ENCODE peak calls at places on chromosomes 16 and 17, in five cellular contexts. U is uterus, R is HepG2, Y is GM12865, D is IMR-90. F is an unnamed sample.
A peak's percentile ranks its signal among the peaks of the same experiment; 100 is the strongest.

GRCh38 chr17:82642022-82642421 is 6.2 kb downstream of the WDR45B start:
- DNase-seq in Y (no peak), D (no peak), U (no peak), R (no peak), F (no peak)

GRCh38 chr17:49777577-49777976 is 10.9 kb upstream of the KAT7 start:
- DNase-seq in R (no peak), Y (no peak), D (no peak), U (no peak), F (no peak)

GRCh38 chr17:27488263-27488662 is 32.0 kb downstream of the KSR1 start:
- DNase-seq in D (no peak), R (no peak), U (no peak), Y (no peak), F (no peak)

GRCh38 chr16:67425581-67425980 is 5.3 kb upstream of the HSD11B2 start:
- DNase-seq in D (no peak), Y (no peak), R (no peak), U (no peak), F (no peak)

GRCh38 chr17:43676471-43676870 is 14.7 kb upstream of the MEOX1 start:
- DNase-seq in Y (no peak), D (no peak), R (peak; percentile 25), U (no peak), F (no peak)

GRCh38 chr16:89183975-89184684 is 12.6 kb downstream of the CDH15 start:
- DNase-seq in U (no peak), R (no peak), Y (no peak), D (no peak), F (no peak)

GRCh38 chr16:8634991-8635736 is 13.7 kb downstream of the METTL22 start:
- DNase-seq in D (peak; percentile 28), U (no peak), R (peak; percentile 66), Y (no peak), F (peak; percentile 15)

GRCh38 chr17:80069886-80070177 is 31.5 kb upstream of the GAA start:
- DNase-seq in Y (no peak), D (no peak), R (no peak), U (peak; percentile 51), F (no peak)

GRCh38 chr16:30628628-30629342 is 18.6 kb upstream of the ZNF689 start:
- DNase-seq in D (peak; percentile 68), Y (peak; percentile 85), U (peak; percentile 81), R (peak; percentile 81), F (peak; percentile 81)

GRCh38 chr17:47831934-47832327 is 461 bp downstream of the LRRC46 start:
- DNase-seq in D (no peak), R (no peak), U (no peak), Y (no peak), F (no peak)

GRCh38 chr17:35254107-35254802 is 11.4 kb downstream of the SLFN5 start:
- DNase-seq in Y (no peak), U (peak; percentile 84), R (peak; percentile 56), D (peak; percentile 97), F (no peak)

GRCh38 chr17:32656851-32657250 is 170.1 kb downstream of the CDK5R1 start:
- DNase-seq in Y (no peak), D (no peak), R (no peak), U (no peak), F (no peak)

GRCh38 chr16:22948603-22949368 is 134.8 kb downstream of the HS3ST2 start:
- DNase-seq in R (peak; percentile 82), Y (peak; percentile 62), D (peak; percentile 34), U (peak; percentile 63), F (peak; percentile 67)
- H3K4me3 ChIP-seq in R (no peak overlapping the region), Y (no peak overlapping the region), D (no peak overlapping the region), U (no peak overlapping the region), F (no peak overlapping the region)

GRCh38 chr16:79621027-79621426 is 20.5 kb upstream of the MAF start:
- DNase-seq in U (no peak), R (no peak), D (no peak), Y (no peak), F (no peak)
- H3K4me3 ChIP-seq in U (no peak overlapping the region), R (no peak overlapping the region), D (no peak overlapping the region), Y (no peak overlapping the region), F (no peak overlapping the region)

GRCh38 chr16:11499295-11500089 is 87.2 kb downstream of the LITAF start:
- DNase-seq in Y (no peak), D (no peak), R (no peak), U (no peak), F (no peak)

GRCh38 chr16:11502239-11502638 is 84.5 kb downstream of the LITAF start:
- DNase-seq in Y (no peak), R (no peak), D (no peak), U (no peak), F (no peak)

GRCh38 chr16:11498683-11499082 is 88.0 kb downstream of the LITAF start:
- DNase-seq in D (no peak), U (no peak), R (no peak), Y (no peak), F (no peak)

GRCh38 chr16:11501583-11502138 is 85.1 kb downstream of the LITAF start:
- DNase-seq in Y (no peak), D (no peak), U (no peak), R (no peak), F (no peak)

GRCh38 chr16:11500720-11501346 is 85.9 kb downstream of the LITAF start:
- DNase-seq in Y (no peak), D (no peak), R (no peak), U (no peak), F (no peak)
- H3K4me3 ChIP-seq in Y (no peak overlapping the region), D (no peak overlapping the region), R (no peak overlapping the region), U (no peak overlapping the region), F (no peak overlapping the region)

DNA sequence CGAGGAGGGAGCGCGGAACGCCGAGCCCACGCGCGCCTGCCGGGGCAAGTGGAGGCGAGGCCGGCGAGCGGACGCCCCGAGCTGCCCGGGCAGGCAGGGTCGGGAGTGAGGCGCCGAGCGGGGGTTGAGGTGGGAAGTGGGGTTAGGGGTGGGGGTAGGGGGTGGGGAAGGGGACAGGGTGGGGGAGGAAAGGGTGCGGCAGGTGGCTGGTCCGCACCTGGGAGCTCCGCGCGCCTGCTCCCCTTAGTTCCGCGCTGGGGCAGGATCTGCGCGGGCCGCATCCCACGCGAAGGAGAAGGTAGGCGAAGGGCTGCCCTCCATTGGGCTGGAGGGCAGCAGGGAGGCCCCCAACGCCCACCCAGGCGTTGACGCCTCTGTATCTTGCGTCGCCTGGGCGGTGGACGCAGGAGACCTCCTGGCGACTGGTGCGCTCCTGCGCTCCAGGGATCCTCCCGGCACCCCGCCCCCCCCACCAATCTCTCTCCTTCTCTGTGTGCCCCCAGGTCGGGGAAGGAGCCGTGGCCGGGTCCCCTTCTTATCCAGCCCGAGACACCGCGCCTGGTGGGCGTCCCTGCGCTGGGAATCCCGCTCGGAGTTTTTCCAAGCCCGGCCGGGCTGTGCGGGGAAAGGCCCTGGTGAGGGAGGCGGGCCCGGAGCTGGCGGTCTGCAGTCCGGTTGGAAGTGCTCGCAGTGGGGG is 51.3 kb upstream of the AMZ2 start:
- DNase-seq in D (no peak), Y (no peak), U (no peak), R (no peak), F (no peak)
- H3K4me3 ChIP-seq in D (no peak overlapping the region), Y (peak overlapping the region; percentile 24), U (peak overlapping the region; percentile 0), R (peak overlapping the region; percentile 57), F (peak overlapping the region; percentile 30)

GRCh38 chr17:29180788-29181160 is 576 bp upstream of the MYO18A start:
- DNase-seq in U (no peak), Y (no peak), R (no peak), D (no peak), F (no peak)
- H3K4me3 ChIP-seq in U (peak overlapping the region; percentile 53), Y (no peak overlapping the region), R (peak overlapping the region; percentile 88), D (peak overlapping the region; percentile 79), F (no peak overlapping the region)

GRCh38 chr16:49876716-49877129 is 20.8 kb upstream of the ZNF423 start:
- DNase-seq in D (no peak), Y (peak; percentile 44), U (peak; percentile 46), R (no peak), F (peak; percentile 68)
- H3K4me3 ChIP-seq in D (no peak overlapping the region), Y (no peak overlapping the region), U (peak overlapping the region; percentile 7), R (no peak overlapping the region), F (no peak overlapping the region)

GRCh38 chr17:42518755-42519545 is 17.1 kb upstream of the NAGLU start:
- DNase-seq in R (peak; percentile 63), Y (no peak), U (peak; percentile 75), D (no peak), F (no peak)
- H3K4me3 ChIP-seq in R (no peak overlapping the region), Y (no peak overlapping the region), U (no peak overlapping the region), D (no peak overlapping the region), F (no peak overlapping the region)

DNA sequence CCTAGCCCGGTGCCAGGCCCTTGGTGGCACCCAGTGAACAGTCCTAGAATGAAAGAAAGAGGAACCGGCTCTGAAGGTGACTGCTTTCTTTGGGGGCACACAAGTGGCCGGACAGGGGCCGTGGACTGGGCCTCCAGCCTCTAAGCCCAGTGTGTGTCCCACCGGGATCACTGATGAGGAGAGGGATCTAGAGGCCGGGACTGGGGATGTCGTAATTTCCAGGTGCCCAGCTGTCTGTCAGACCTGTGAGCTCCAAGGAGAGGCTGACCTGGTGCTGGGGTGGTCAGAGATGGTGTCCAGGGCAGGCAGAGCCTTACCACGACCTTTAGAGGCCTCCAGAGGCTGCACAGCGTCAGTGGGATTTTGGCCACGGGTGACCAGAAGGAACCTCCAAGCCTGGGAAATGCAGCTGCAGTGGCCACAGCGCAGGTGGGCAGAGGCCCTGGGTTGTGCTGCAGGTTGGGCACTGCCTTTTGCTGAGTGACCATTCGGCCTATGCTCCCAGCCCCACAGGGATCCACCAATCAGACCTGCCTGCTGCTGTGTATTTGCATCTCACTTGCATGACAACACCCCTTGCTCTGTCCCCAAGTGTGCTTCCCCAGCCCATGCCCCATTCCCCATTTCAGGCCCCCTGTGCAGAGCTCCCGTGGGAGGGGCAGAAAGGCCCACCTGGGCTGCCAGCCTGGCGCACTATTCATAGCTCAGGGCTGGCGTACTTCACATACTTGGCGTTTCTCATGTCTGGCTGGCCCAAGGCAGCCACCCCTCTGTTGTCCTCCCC is 12.5 kb downstream of the ARHGAP23 start:
- DNase-seq in U (no peak), R (no peak), D (no peak), Y (no peak), F (no peak)
- H3K4me3 ChIP-seq in U (no peak overlapping the region), R (no peak overlapping the region), D (no peak overlapping the region), Y (no peak overlapping the region), F (no peak overlapping the region)

DNA sequence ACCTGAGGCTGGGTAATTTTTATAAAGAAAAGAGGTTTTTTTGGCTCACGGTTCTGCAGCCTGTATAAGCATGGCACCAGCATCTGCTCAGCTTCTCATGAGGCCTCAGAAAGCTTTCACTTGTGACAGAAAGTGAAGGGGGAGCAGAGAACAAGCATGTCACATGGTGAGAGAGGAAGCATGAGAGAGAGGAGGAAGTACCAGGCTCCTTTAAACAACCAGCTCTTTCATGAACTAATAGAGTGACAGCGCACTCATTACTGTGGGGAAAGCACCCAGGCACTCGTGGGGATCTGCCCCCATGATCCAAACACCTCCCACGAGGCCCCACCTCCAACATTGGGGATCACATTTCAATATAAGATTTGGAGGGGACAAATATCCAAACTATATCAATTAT is 86.8 kb downstream of the USP32 start:
- DNase-seq in U (no peak), Y (peak; percentile 80), D (no peak), R (peak; percentile 39), F (no peak)
- H3K4me3 ChIP-seq in U (no peak overlapping the region), Y (peak overlapping the region; percentile 39), D (no peak overlapping the region), R (no peak overlapping the region), F (no peak overlapping the region)

F was measured in Caco-2.